ENCODE peak calls at places on chromosomes 2 and 18, in five cellular contexts. One of them, this sample, is unnamed.

GRCh38 chr2:170845343-170845742 is 28.7 kb downstream of the GAD1 start:
- DNase-seq in aorta: no peak
- DNase-seq in T-helper 9 cell: no peak
- DNase-seq in choroid plexus epithelial cell: no peak
- DNase-seq in A549: peak
- DNase-seq in this sample: no peak

GRCh38 chr2:39379643-39380524 is 57.2 kb downstream of the MAP4K3 start:
- DNase-seq in aorta: no peak
- DNase-seq in T-helper 9 cell: no peak
- DNase-seq in choroid plexus epithelial cell: peak
- DNase-seq in A549: peak
- DNase-seq in this sample: peak

GRCh38 chr2:233085037-233085838 is 25.1 kb downstream of the INPP5D start:
- DNase-seq in aorta: no peak
- DNase-seq in T-helper 9 cell: no peak
- DNase-seq in choroid plexus epithelial cell: no peak
- DNase-seq in A549: no peak
- DNase-seq in this sample: no peak

GRCh38 chr2:73264783-73265182 is 19.5 kb downstream of the FBXO41 start:
- DNase-seq in aorta: no peak
- DNase-seq in T-helper 9 cell: no peak
- DNase-seq in choroid plexus epithelial cell: no peak
- DNase-seq in A549: no peak
- DNase-seq in this sample: no peak

GRCh38 chr2:178279142-178279541 is 84.8 kb downstream of the OSBPL6 start:
- DNase-seq in aorta: no peak
- DNase-seq in T-helper 9 cell: no peak
- DNase-seq in choroid plexus epithelial cell: peak
- DNase-seq in A549: peak
- DNase-seq in this sample: no peak

GRCh38 chr18:74935411-74935810 is 273.5 kb downstream of the PTGR3 start:
- DNase-seq in aorta: no peak
- DNase-seq in T-helper 9 cell: no peak
- DNase-seq in choroid plexus epithelial cell: no peak
- DNase-seq in A549: no peak
- DNase-seq in this sample: no peak

GRCh38 chr2:46521215-46521683 is 41.9 kb downstream of the TMEM247 start:
- DNase-seq in aorta: peak
- DNase-seq in T-helper 9 cell: no peak
- DNase-seq in choroid plexus epithelial cell: peak
- DNase-seq in A549: no peak
- DNase-seq in this sample: peak

GRCh38 chr2:96233880-96234316 is 25.3 kb upstream of the STARD7 start:
- DNase-seq in aorta: no peak
- DNase-seq in T-helper 9 cell: no peak
- DNase-seq in choroid plexus epithelial cell: no peak
- DNase-seq in A549: no peak
- DNase-seq in this sample: no peak

GRCh38 chr18:34875150-34875549 is 165.1 kb downstream of the DTNA start:
- DNase-seq in aorta: no peak
- DNase-seq in T-helper 9 cell: no peak
- DNase-seq in choroid plexus epithelial cell: no peak
- DNase-seq in A549: no peak
- DNase-seq in this sample: no peak

GRCh38 chr18:32469190-32469611 is 1.5 kb downstream of the GAREM1 start:
- DNase-seq in aorta: peak
- DNase-seq in T-helper 9 cell: no peak
- DNase-seq in choroid plexus epithelial cell: peak
- DNase-seq in A549: peak
- DNase-seq in this sample: no peak

GRCh38 chr2:238730001-238730669 is 117.8 kb upstream of the TWIST2 start:
- DNase-seq in aorta: peak
- DNase-seq in T-helper 9 cell: no peak
- DNase-seq in choroid plexus epithelial cell: no peak
- DNase-seq in A549: no peak
- DNase-seq in this sample: peak

GRCh38 chr2:233499928-233500327 is 66.7 kb downstream of the USP40 start:
- DNase-seq in aorta: no peak
- DNase-seq in T-helper 9 cell: no peak
- DNase-seq in choroid plexus epithelial cell: no peak
- DNase-seq in A549: no peak
- DNase-seq in this sample: no peak

GRCh38 chr18:42360716-42361115 is 405.7 kb downstream of the PIK3C3 start:
- DNase-seq in aorta: no peak
- DNase-seq in T-helper 9 cell: no peak
- DNase-seq in choroid plexus epithelial cell: no peak
- DNase-seq in A549: no peak
- DNase-seq in this sample: no peak

GRCh38 chr2:8234757-8235374 is 447.0 kb upstream of the ID2 start:
- DNase-seq in aorta: no peak
- DNase-seq in T-helper 9 cell: no peak
- DNase-seq in choroid plexus epithelial cell: no peak
- DNase-seq in A549: no peak
- DNase-seq in this sample: no peak

GRCh38 chr2:223414646-223415045 is 187.5 kb downstream of the SCG2 start:
- DNase-seq in aorta: peak
- DNase-seq in T-helper 9 cell: no peak
- DNase-seq in choroid plexus epithelial cell: peak
- DNase-seq in A549: no peak
- DNase-seq in this sample: peak

GRCh38 chr2:11368059-11368572 is 23.7 kb upstream of the ROCK2 start:
- DNase-seq in aorta: peak
- DNase-seq in T-helper 9 cell: no peak
- DNase-seq in choroid plexus epithelial cell: peak
- DNase-seq in A549: no peak
- DNase-seq in this sample: no peak

GRCh38 chr18:61891874-61892273 is 933 bp downstream of the RNF152 start:
- DNase-seq in aorta: no peak
- DNase-seq in T-helper 9 cell: no peak
- DNase-seq in choroid plexus epithelial cell: no peak
- DNase-seq in A549: no peak
- DNase-seq in this sample: no peak

GRCh38 chr2:173903611-173904394 is 61.4 kb downstream of the SP3 start:
- DNase-seq in aorta: no peak
- DNase-seq in T-helper 9 cell: no peak
- DNase-seq in choroid plexus epithelial cell: no peak
- DNase-seq in A549: no peak
- DNase-seq in this sample: no peak

GRCh38 chr2:74328573-74328972 is 14.6 kb downstream of the SLC4A5 start:
- DNase-seq in aorta: no peak
- DNase-seq in T-helper 9 cell: no peak
- DNase-seq in choroid plexus epithelial cell: no peak
- DNase-seq in A549: no peak
- DNase-seq in this sample: no peak

GRCh38 chr18:45249306-45249705 is 366.0 kb upstream of the SLC14A2 start:
- DNase-seq in aorta: no peak
- DNase-seq in T-helper 9 cell: no peak
- DNase-seq in choroid plexus epithelial cell: peak
- DNase-seq in A549: no peak
- DNase-seq in this sample: no peak

GRCh38 chr2:121303531-121304263 is 18.7 kb upstream of the TFCP2L1 start:
- DNase-seq in aorta: no peak
- DNase-seq in T-helper 9 cell: no peak
- DNase-seq in choroid plexus epithelial cell: no peak
- DNase-seq in A549: no peak
- DNase-seq in this sample: peak

GRCh38 chr18:63511285-63511684 is 30.9 kb upstream of the SERPINB12 start:
- DNase-seq in aorta: no peak
- DNase-seq in T-helper 9 cell: no peak
- DNase-seq in choroid plexus epithelial cell: peak
- DNase-seq in A549: peak
- DNase-seq in this sample: no peak

GRCh38 chr18:78979682-78980278 is at the start of gene SALL3:
- DNase-seq in aorta: no peak
- DNase-seq in T-helper 9 cell: no peak
- DNase-seq in choroid plexus epithelial cell: no peak
- DNase-seq in A549: no peak
- DNase-seq in this sample: no peak

GRCh38 chr2:178478442-178479274 is at the start of gene FKBP7:
- DNase-seq in aorta: peak
- DNase-seq in T-helper 9 cell: peak
- DNase-seq in choroid plexus epithelial cell: peak
- DNase-seq in A549: peak
- DNase-seq in this sample: peak

GRCh38 chr2:136126021-136126420 is 8.1 kb upstream of the CXCR4 start:
- DNase-seq in aorta: no peak
- DNase-seq in T-helper 9 cell: no peak
- DNase-seq in choroid plexus epithelial cell: no peak
- DNase-seq in A549: no peak
- DNase-seq in this sample: no peak

This sample was measured in lower leg skin.